ENCODE peak calls at places on chromosomes 2 and 18, in ten cellular contexts. C is H54; N is aorta; U is stimulated activated CD4-positive, alpha-beta T cell treated with anti-CD3 and anti-CD28 coated beads, Interleukin-4, amount 100 ng/mL, for 24 hours; A is endothelial cell of umbilical vein; F is caudate nucleus; O is activated CD8-positive, alpha-beta memory T cell treated with anti-CD3 and anti-CD28 coated beads, Interleukin-2, amount 10 ng/mL, durations not matched to agents 7 days and 5 days; B is NCI-H1092 treated with DMSO at 0.1 percent for 48 hours; Z is T-helper 9 cell; L is brain microvascular endothelial cell. W is an unnamed sample.

GRCh38 chr2:196263181-196263747 is 91.9 kb upstream of the STK17B start:
- DNase-seq in C (no peak), N (no peak), U (peak), A (peak), F (no peak), O (peak), B (no peak), Z (peak), L (peak), W (no peak)

GRCh38 chr2:186546842-186547241 is 43.0 kb upstream of the ITGAV start:
- DNase-seq in C (no peak), N (no peak), U (no peak), A (no peak), F (no peak), O (no peak), B (no peak), Z (no peak), L (no peak), W (no peak)

GRCh38 chr2:101546376-101547058 is 71.6 kb upstream of the RFX8 start:
- DNase-seq in C (no peak), N (no peak), U (no peak), A (peak), F (no peak), O (no peak), B (no peak), Z (no peak), L (peak), W (no peak)

GRCh38 chr2:237280235-237280634 is 133.7 kb downstream of the COL6A3 start:
- DNase-seq in C (no peak), N (no peak), U (no peak), A (no peak), F (no peak), O (no peak), B (no peak), Z (no peak), L (peak), W (no peak)

GRCh38 chr2:120683081-120683480 is 52.6 kb upstream of the GLI2 start:
- DNase-seq in C (no peak), N (no peak), U (no peak), A (no peak), F (no peak), O (no peak), B (no peak), Z (no peak), L (no peak), W (no peak)

GRCh38 chr2:145020694-145021093 is 500.8 kb upstream of the ZEB2 start:
- DNase-seq in C (no peak), N (no peak), U (no peak), A (no peak), F (no peak), O (no peak), B (no peak), Z (no peak), L (no peak), W (no peak)

GRCh38 chr18:4060427-4061281 is 394.5 kb downstream of the DLGAP1 start:
- DNase-seq in C (no peak), N (no peak), U (no peak), A (no peak), F (no peak), O (no peak), B (no peak), Z (no peak), L (no peak), W (no peak)

GRCh38 chr2:144331652-144332355 is 188.1 kb downstream of the ZEB2 start:
- DNase-seq in C (no peak), N (peak), U (no peak), A (peak), F (peak), O (peak), B (peak), Z (peak), L (peak), W (peak)

GRCh38 chr18:13288509-13289138 is 70.1 kb downstream of the LDLRAD4 start:
- DNase-seq in C (no peak), N (no peak), U (no peak), A (no peak), F (no peak), O (peak), B (no peak), Z (no peak), L (no peak), W (no peak)

GRCh38 chr2:233288663-233289062 is 19.0 kb upstream of the SAG start:
- DNase-seq in C (no peak), N (no peak), U (no peak), A (no peak), F (no peak), O (no peak), B (no peak), Z (no peak), L (no peak), W (no peak)

GRCh38 chr18:13725566-13726227 is 661 bp downstream of the FAM210A start:
- DNase-seq in C (no peak), N (no peak), U (no peak), A (peak), F (no peak), O (no peak), B (no peak), Z (no peak), L (no peak), W (no peak)

GRCh38 chr2:2845267-2845666 is 514.2 kb upstream of the MYT1L start:
- DNase-seq in C (no peak), N (no peak), U (no peak), A (no peak), F (no peak), O (no peak), B (no peak), Z (no peak), L (no peak), W (no peak)